ENCODE peak calls at places on chromosome 18, in eight cellular contexts. H is WTC11; Q is H9; G is CD4-positive, alpha-beta T cell; S is heart left ventricle; A is astrocyte of the spinal cord; O is adrenal gland; K is cardiac fibroblast. C is an unnamed sample.

GRCh38 chr18:24176727-24177416 is 38.0 kb downstream of the CABYR start:
- DNase-seq in H (peak), Q (peak), G (no peak), S (no peak), A (peak), O (peak), K (peak), C (peak)

GRCh38 chr18:63186934-63187574 is 132.5 kb downstream of the BCL2 start:
- DNase-seq in H (no peak), Q (no peak), G (no peak), S (no peak), A (no peak), O (no peak), K (no peak), C (no peak)

GRCh38 chr18:79405781-79406575 is 10.2 kb downstream of the NFATC1 start:
- DNase-seq in H (no peak), Q (no peak), G (peak), S (peak), A (no peak), O (peak), K (no peak), C (peak)

GRCh38 chr18:10482363-10482984 is 28.0 kb downstream of the APCDD1 start:
- DNase-seq in H (no peak), Q (peak), G (no peak), S (no peak), A (no peak), O (no peak), K (no peak), C (no peak)

GRCh38 chr18:408367-408766 is 92.1 kb downstream of the COLEC12 start:
- DNase-seq in H (no peak), Q (no peak), G (no peak), S (no peak), A (no peak), O (no peak), K (peak), C (no peak)

GRCh38 chr18:21571763-21572162 is 28.7 kb downstream of the ESCO1 start:
- DNase-seq in H (no peak), Q (no peak), G (no peak), S (no peak), A (peak), O (no peak), K (no peak), C (no peak)

GRCh38 chr18:31513189-31513907 is 15.4 kb downstream of the DSG2 start:
- DNase-seq in H (no peak), Q (no peak), G (no peak), S (no peak), A (peak), O (no peak), K (peak), C (no peak)

GRCh38 chr18:76654536-76654935 is 159.5 kb upstream of the ZNF516 start:
- DNase-seq in H (no peak), Q (no peak), G (no peak), S (no peak), A (no peak), O (no peak), K (no peak), C (no peak)

GRCh38 chr18:63757541-63757940 is 17.7 kb upstream of the SERPINB7 start:
- DNase-seq in H (no peak), Q (no peak), G (no peak), S (no peak), A (no peak), O (no peak), K (peak), C (no peak)

GRCh38 chr18:46411862-46412690 is 244.9 kb downstream of the LOXHD1 start:
- DNase-seq in H (no peak), Q (peak), G (no peak), S (no peak), A (peak), O (peak), K (no peak), C (peak)

GRCh38 chr18:4391859-4392258 is 63.2 kb downstream of the DLGAP1 start:
- DNase-seq in H (no peak), Q (no peak), G (no peak), S (no peak), A (no peak), O (no peak), K (no peak), C (no peak)

GRCh38 chr18:58225101-58225500 is 181.1 kb downstream of the NEDD4L start:
- DNase-seq in H (no peak), Q (no peak), G (no peak), S (no peak), A (no peak), O (no peak), K (peak), C (peak)

GRCh38 chr18:44754567-44754966 is 73.9 kb downstream of the SETBP1 start:
- DNase-seq in H (no peak), Q (no peak), G (no peak), S (no peak), A (no peak), O (no peak), K (no peak), C (no peak)

GRCh38 chr18:49476664-49477411 is 10.2 kb downstream of the C18orf32 start:
- DNase-seq in H (no peak), Q (no peak), G (no peak), S (no peak), A (peak), O (peak), K (peak), C (no peak)

GRCh38 chr18:57856707-57857280 is 53.7 kb upstream of the ATP8B1 start:
- DNase-seq in H (no peak), Q (no peak), G (no peak), S (no peak), A (no peak), O (no peak), K (no peak), C (no peak)

GRCh38 chr18:48540329-48541025 is 1.6 kb downstream of the CTIF start:
- DNase-seq in H (peak), Q (peak), G (peak), S (peak), A (peak), O (peak), K (peak), C (peak)

GRCh38 chr18:76524900-76525698 is 30.1 kb upstream of the ZNF516 start:
- DNase-seq in H (no peak), Q (no peak), G (no peak), S (no peak), A (peak), O (peak), K (peak), C (no peak)

GRCh38 chr18:67282796-67283195 is 233.7 kb downstream of the DSEL start:
- DNase-seq in H (no peak), Q (no peak), G (no peak), S (no peak), A (peak), O (no peak), K (peak), C (no peak)

GRCh38 chr18:34550902-34551301 is 159.2 kb upstream of the DTNA start:
- DNase-seq in H (no peak), Q (no peak), G (no peak), S (no peak), A (no peak), O (no peak), K (no peak), C (no peak)

GRCh38 chr18:76212958-76213357 is 282.1 kb downstream of the ZNF516 start:
- DNase-seq in H (no peak), Q (no peak), G (no peak), S (no peak), A (no peak), O (no peak), K (no peak), C (no peak)

GRCh38 chr18:61898576-61899205 is 5.9 kb upstream of the RNF152 start:
- DNase-seq in H (no peak), Q (no peak), G (no peak), S (no peak), A (no peak), O (no peak), K (no peak), C (peak)

GRCh38 chr18:75200644-75201272 is 8.2 kb downstream of the PTGR3 start:
- DNase-seq in H (no peak), Q (no peak), G (no peak), S (no peak), A (peak), O (no peak), K (no peak), C (no peak)

GRCh38 chr18:13409997-13410396 is 191.4 kb downstream of the LDLRAD4 start:
- DNase-seq in H (peak), Q (peak), G (no peak), S (no peak), A (no peak), O (no peak), K (no peak), C (no peak)
- TF ChIP-seq CTCF in H (no peak), Q (peak), G (no peak), S (no peak), A (no peak), O (no peak), K (no peak), C (no peak)

GRCh38 chr18:5890606-5891360 is 4.5 kb downstream of the TMEM200C start:
- DNase-seq in H (peak), Q (peak), G (no peak), S (peak), A (no peak), O (peak), K (no peak), C (peak)
- TF ChIP-seq CTCF in H (peak), Q (peak), G (peak), S (peak), A (peak), O (peak), K (no peak), C (peak)

DNA sequence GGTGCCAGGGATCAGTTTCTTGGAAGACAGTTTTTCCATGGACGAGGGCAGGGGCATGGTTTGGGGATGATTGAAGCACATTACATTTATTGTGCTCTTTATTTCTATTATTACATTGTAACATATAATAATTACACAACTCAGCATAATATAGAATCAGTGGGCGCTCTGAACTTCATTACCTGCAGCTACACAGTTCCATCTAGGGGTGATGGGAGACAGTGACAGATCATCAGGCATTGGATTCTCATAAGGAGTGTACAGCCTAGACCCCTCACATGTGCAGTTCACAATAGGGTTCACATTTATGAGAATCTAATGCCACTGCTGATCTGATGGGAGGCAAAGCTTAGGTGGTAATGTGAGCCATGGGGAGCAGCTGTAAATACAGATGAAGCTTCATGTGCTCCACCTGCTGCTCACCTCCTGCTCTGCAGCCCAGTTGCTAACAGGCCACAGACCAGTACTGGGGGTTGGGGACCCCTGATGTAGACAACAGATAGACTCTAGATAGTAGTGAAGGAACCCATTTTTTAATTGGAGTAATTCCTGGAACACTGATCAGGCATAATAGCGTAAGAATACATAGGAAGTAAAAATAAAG is 41.5 kb upstream of the MC4R start:
- DNase-seq in H (peak), Q (peak), G (no peak), S (no peak), A (no peak), O (no peak), K (peak), C (no peak)
- TF ChIP-seq CTCF in H (peak), Q (peak), G (no peak), S (no peak), A (peak), O (no peak), K (peak), C (no peak)

GRCh38 chr18:36811955-36812354 is 16.8 kb downstream of the TPGS2 start:
- DNase-seq in H (no peak), Q (no peak), G (no peak), S (no peak), A (no peak), O (no peak), K (peak), C (no peak)

GRCh38 chr18:36811430-36811829 is 17.4 kb downstream of the TPGS2 start:
- DNase-seq in H (no peak), Q (no peak), G (no peak), S (no peak), A (no peak), O (no peak), K (no peak), C (no peak)

GRCh38 chr18:36812686-36813085 is 16.1 kb downstream of the TPGS2 start:
- DNase-seq in H (no peak), Q (no peak), G (no peak), S (no peak), A (no peak), O (peak), K (no peak), C (no peak)

GRCh38 chr18:36808681-36809080 is 20.1 kb downstream of the TPGS2 start:
- DNase-seq in H (no peak), Q (no peak), G (no peak), S (no peak), A (peak), O (no peak), K (peak), C (no peak)

DNA sequence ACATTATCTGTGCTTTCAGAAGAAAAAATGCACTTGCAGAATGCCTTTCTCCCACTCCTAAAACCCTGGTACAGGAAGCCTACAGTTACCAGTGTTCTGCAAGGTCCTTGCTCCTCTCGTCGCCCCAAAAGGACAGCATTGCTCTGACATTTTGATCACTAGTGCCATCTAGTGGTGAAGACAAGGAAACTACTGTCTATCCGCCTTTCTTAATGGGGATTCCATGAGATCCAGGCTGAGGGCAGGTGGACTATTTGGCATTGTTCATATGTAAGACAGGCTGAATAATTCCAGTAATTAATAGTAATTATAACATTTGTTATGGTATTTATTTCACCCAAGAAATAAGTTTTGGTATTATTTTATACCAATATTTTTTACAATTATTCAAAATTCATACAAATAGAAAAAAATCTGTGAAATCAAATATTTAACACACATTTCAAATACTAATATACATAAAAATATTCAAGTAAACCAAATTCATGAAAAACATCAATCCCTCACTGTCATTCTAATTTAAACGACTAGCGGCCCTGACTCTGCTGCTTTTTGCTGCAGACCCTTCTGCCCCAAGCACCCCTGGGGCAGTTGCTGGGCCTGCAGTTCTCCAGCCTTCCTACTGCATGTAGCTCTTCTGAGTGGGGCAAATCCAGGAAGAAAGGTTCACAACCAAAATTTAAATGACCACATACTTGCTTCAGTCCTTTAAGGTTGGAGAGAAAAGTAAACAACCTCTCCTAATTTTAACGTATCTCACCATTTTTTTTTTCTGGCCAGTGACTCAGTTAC is 19.0 kb downstream of the TPGS2 start:
- DNase-seq in H (peak), Q (peak), G (peak), S (no peak), A (peak), O (peak), K (peak), C (no peak)
- TF ChIP-seq CTCF in H (peak), Q (peak), G (peak), S (peak), A (peak), O (peak), K (peak), C (peak)

GRCh38 chr18:55900380-55900779 is 312.4 kb upstream of the TCF4 start:
- DNase-seq in H (no peak), Q (no peak), G (no peak), S (no peak), A (peak), O (no peak), K (peak), C (no peak)

GRCh38 chr18:55893948-55894347 is 306.0 kb upstream of the TCF4 start:
- DNase-seq in H (no peak), Q (no peak), G (no peak), S (no peak), A (no peak), O (no peak), K (no peak), C (no peak)

GRCh38 chr18:55897101-55897500 is 309.1 kb upstream of the TCF4 start:
- DNase-seq in H (no peak), Q (no peak), G (no peak), S (no peak), A (no peak), O (no peak), K (no peak), C (no peak)
- TF ChIP-seq CTCF in H (no peak), Q (no peak), G (no peak), S (no peak), A (no peak), O (no peak), K (no peak), C (no peak)

C was measured in right lobe of liver.